ENCODE peak calls at places on chromosomes 2 and 18, in five cellular contexts. O, B, X, W and N are unnamed samples.

GRCh38 chr18:23284629-23285028 is 149.3 kb downstream of the CABLES1 start:
- DNase-seq in O (no peak), B (no peak), X (no peak), W (no peak), N (no peak)

GRCh38 chr2:104889261-104890091 is 35.6 kb downstream of the POU3F3 start:
- DNase-seq in O (no peak), B (no peak), X (no peak), W (no peak), N (no peak)

GRCh38 chr2:121613774-121614173 is 35.5 kb downstream of the CLASP1 start:
- DNase-seq in O (no peak), B (no peak), X (no peak), W (peak), N (no peak)

GRCh38 chr18:48893559-48894265 is 57.1 kb downstream of the SMAD7 start:
- DNase-seq in O (no peak), B (no peak), X (peak), W (no peak), N (peak)

GRCh38 chr2:235659767-235660322 is 166.0 kb downstream of the AGAP1 start:
- DNase-seq in O (no peak), B (no peak), X (no peak), W (peak), N (no peak)

GRCh38 chr2:238884812-238885408 is 37.0 kb downstream of the TWIST2 start:
- DNase-seq in O (no peak), B (no peak), X (no peak), W (no peak), N (no peak)

GRCh38 chr2:224545884-224546644 is 39.1 kb downstream of the CUL3 start:
- DNase-seq in O (no peak), B (no peak), X (no peak), W (peak), N (no peak)

GRCh38 chr2:206255003-206255402 is 19.5 kb upstream of the ZDBF2 start:
- DNase-seq in O (no peak), B (no peak), X (no peak), W (no peak), N (no peak)

GRCh38 chr2:20661028-20661980 is 5.6 kb upstream of the GDF7 start:
- DNase-seq in O (no peak), B (peak), X (no peak), W (peak), N (peak)

GRCh38 chr2:201074996-201075395 is 3.2 kb downstream of the NDUFB3 start:
- DNase-seq in O (no peak), B (no peak), X (no peak), W (no peak), N (no peak)

GRCh38 chr2:45237850-45238542 is 228.7 kb upstream of the SIX2 start:
- DNase-seq in O (no peak), B (no peak), X (no peak), W (peak), N (no peak)

GRCh38 chr2:151422917-151423439 is 13.3 kb downstream of the RIF1 start:
- DNase-seq in O (no peak), B (no peak), X (no peak), W (no peak), N (no peak)

GRCh38 chr2:231134910-231135650 is 10.2 kb upstream of the HTR2B start:
- DNase-seq in O (no peak), B (no peak), X (no peak), W (no peak), N (no peak)

GRCh38 chr2:152134488-152135280 is 35.8 kb upstream of the CACNB4 start:
- DNase-seq in O (no peak), B (no peak), X (no peak), W (peak), N (no peak)

GRCh38 chr2:111716901-111717635 is 166.9 kb downstream of the ANAPC1 start:
- DNase-seq in O (peak), B (no peak), X (no peak), W (no peak), N (no peak)

GRCh38 chr2:120012363-120012762 is 514 bp upstream of the EPB41L5 start:
- DNase-seq in O (no peak), B (no peak), X (no peak), W (no peak), N (no peak)

GRCh38 chr2:22734373-22735045 is 650.5 kb upstream of the KLHL29 start:
- DNase-seq in O (no peak), B (no peak), X (no peak), W (no peak), N (no peak)

GRCh38 chr2:177908824-177909223 is 163.8 kb downstream of the PDE11A start:
- DNase-seq in O (no peak), B (no peak), X (no peak), W (no peak), N (no peak)

GRCh38 chr2:71667256-71668182 is 214.2 kb downstream of the DYSF start:
- DNase-seq in O (no peak), B (no peak), X (no peak), W (no peak), N (no peak)

GRCh38 chr2:52934354-52934898 is 833.2 kb upstream of the CHAC2 start:
- DNase-seq in O (no peak), B (no peak), X (no peak), W (peak), N (no peak)

GRCh38 chr2:181573140-181573736 is 83.7 kb downstream of the CERKL start:
- DNase-seq in O (no peak), B (no peak), X (no peak), W (peak), N (no peak)

GRCh38 chr2:205650450-205650849 is 31.9 kb upstream of the NRP2 start:
- DNase-seq in O (no peak), B (no peak), X (no peak), W (peak), N (no peak)

GRCh38 chr2:215188078-215188477 is 49.7 kb upstream of the ABCA12 start:
- DNase-seq in O (no peak), B (no peak), X (no peak), W (peak), N (no peak)

GRCh38 chr2:217101972-217102371 is 242.1 kb upstream of the TNP1 start:
- DNase-seq in O (peak), B (no peak), X (no peak), W (no peak), N (no peak)

GRCh38 chr2:7089898-7090510 is 172.8 kb downstream of the RNF144A start:
- DNase-seq in O (peak), B (no peak), X (no peak), W (no peak), N (peak)

GRCh38 chr2:25825238-25825637 is 53.0 kb downstream of the ASXL2 start:
- DNase-seq in O (no peak), B (peak), X (no peak), W (no peak), N (no peak)

GRCh38 chr2:36889782-36890181 is 76.6 kb downstream of the STRN start:
- DNase-seq in O (no peak), B (no peak), X (no peak), W (peak), N (no peak)

GRCh38 chr18:9468998-9469397 is 6.3 kb upstream of the RALBP1 start:
- DNase-seq in O (no peak), B (no peak), X (no peak), W (no peak), N (no peak)

GRCh38 chr2:74441690-74442482 is at the start of gene RTKN:
- DNase-seq in O (no peak), B (no peak), X (no peak), W (no peak), N (no peak)

GRCh38 chr18:23958036-23958435 is 56.5 kb upstream of the TTC39C start:
- DNase-seq in O (no peak), B (no peak), X (no peak), W (no peak), N (no peak)